ENCODE peak calls at places on chromosomes 11 and 22, in seven cellular contexts. One of them, this sample, is unnamed.
A peak's percentile ranks its signal among the peaks of the same experiment; 100 is the strongest.

GRCh38 chr11:12989428-12990242 is 19.5 kb upstream of the RASSF10 start:
- DNase-seq in mesenchymal stem cell: no peak
- DNase-seq in mesendoderm: peak; percentile 60
- DNase-seq in H1: no peak
- DNase-seq in IMR-90: no peak
- DNase-seq in neuronal stem cell: no peak
- DNase-seq in trophoblast cell: no peak
- DNase-seq in this sample: no peak

GRCh38 chr11:10455637-10456487 is 798 bp downstream of the AMPD3 start:
- DNase-seq in mesendoderm: peak; percentile 89
- DNase-seq in neuronal stem cell: peak; percentile 21
- DNase-seq in trophoblast cell: peak; percentile 68
- DNase-seq in IMR-90: peak; percentile 90
- DNase-seq in H1: no peak
- DNase-seq in mesenchymal stem cell: peak; percentile 91
- DNase-seq in this sample: peak; percentile 66

GRCh38 chr11:113447621-113448310 is 27.4 kb downstream of the DRD2 start:
- DNase-seq in trophoblast cell: no peak
- DNase-seq in mesenchymal stem cell: peak; percentile 71
- DNase-seq in H1: no peak
- DNase-seq in IMR-90: peak; percentile 40
- DNase-seq in mesendoderm: no peak
- DNase-seq in neuronal stem cell: no peak
- DNase-seq in this sample: no peak

GRCh38 chr11:32939046-32939445 is 46.4 kb downstream of the QSER1 start:
- DNase-seq in H1: no peak
- DNase-seq in trophoblast cell: no peak
- DNase-seq in neuronal stem cell: no peak
- DNase-seq in mesenchymal stem cell: peak; percentile 6
- DNase-seq in IMR-90: no peak
- DNase-seq in mesendoderm: no peak
- DNase-seq in this sample: no peak

GRCh38 chr22:36015806-36016519 is 12.7 kb downstream of the RBFOX2 start:
- DNase-seq in IMR-90: no peak
- DNase-seq in mesenchymal stem cell: no peak
- DNase-seq in neuronal stem cell: no peak
- DNase-seq in H1: no peak
- DNase-seq in trophoblast cell: no peak
- DNase-seq in mesendoderm: no peak
- DNase-seq in this sample: no peak

GRCh38 chr11:73980001-73980960 is 2.4 kb downstream of the UCP2 start:
- DNase-seq in IMR-90: peak; percentile 20
- DNase-seq in mesenchymal stem cell: peak; percentile 41
- DNase-seq in trophoblast cell: no peak
- DNase-seq in mesendoderm: peak; percentile 67
- DNase-seq in H1: no peak
- DNase-seq in neuronal stem cell: no peak
- DNase-seq in this sample: peak; percentile 56

GRCh38 chr11:2446590-2447252 is 1.9 kb downstream of the KCNQ1 start:
- DNase-seq in mesenchymal stem cell: no peak
- DNase-seq in H1: no peak
- DNase-seq in neuronal stem cell: no peak
- DNase-seq in trophoblast cell: no peak
- DNase-seq in mesendoderm: no peak
- DNase-seq in IMR-90: no peak
- DNase-seq in this sample: no peak

GRCh38 chr22:25076281-25076680 is 123.4 kb upstream of the CRYBB3 start:
- DNase-seq in trophoblast cell: no peak
- DNase-seq in H1: no peak
- DNase-seq in mesenchymal stem cell: no peak
- DNase-seq in mesendoderm: peak; percentile 32
- DNase-seq in neuronal stem cell: no peak
- DNase-seq in IMR-90: no peak
- DNase-seq in this sample: no peak

GRCh38 chr11:60370811-60371297 is 7.5 kb upstream of the MS4A7 start:
- DNase-seq in IMR-90: no peak
- DNase-seq in H1: no peak
- DNase-seq in mesenchymal stem cell: peak; percentile 69
- DNase-seq in mesendoderm: no peak
- DNase-seq in neuronal stem cell: no peak
- DNase-seq in trophoblast cell: no peak
- DNase-seq in this sample: no peak

GRCh38 chr11:17766590-17766989 is 32.0 kb downstream of the KCNC1 start:
- DNase-seq in H1: no peak
- DNase-seq in trophoblast cell: no peak
- DNase-seq in neuronal stem cell: no peak
- DNase-seq in mesenchymal stem cell: no peak
- DNase-seq in IMR-90: no peak
- DNase-seq in mesendoderm: no peak
- DNase-seq in this sample: peak; percentile 66

GRCh38 chr11:121467965-121468364 is 15.2 kb upstream of the SORL1-AS1 start:
- DNase-seq in mesendoderm: no peak
- DNase-seq in trophoblast cell: no peak
- DNase-seq in mesenchymal stem cell: no peak
- DNase-seq in neuronal stem cell: no peak
- DNase-seq in IMR-90: no peak
- DNase-seq in H1: no peak
- DNase-seq in this sample: no peak

GRCh38 chr11:76671236-76671590 is 666 bp upstream of the LRRC32 start:
- DNase-seq in H1: no peak
- DNase-seq in neuronal stem cell: no peak
- DNase-seq in mesendoderm: no peak
- DNase-seq in trophoblast cell: no peak
- DNase-seq in IMR-90: no peak
- DNase-seq in mesenchymal stem cell: no peak
- DNase-seq in this sample: no peak
- H3K18ac ChIP-seq in H1: no peak overlapping the region
- H3K18ac ChIP-seq in neuronal stem cell: peak overlapping the region; percentile 94
- H3K18ac ChIP-seq in mesendoderm: no peak overlapping the region
- H3K18ac ChIP-seq in trophoblast cell: no peak overlapping the region
- H3K18ac ChIP-seq in IMR-90: no peak overlapping the region
- H3K18ac ChIP-seq in mesenchymal stem cell: no peak overlapping the region
- H3K18ac ChIP-seq in this sample: no peak overlapping the region

DNA sequence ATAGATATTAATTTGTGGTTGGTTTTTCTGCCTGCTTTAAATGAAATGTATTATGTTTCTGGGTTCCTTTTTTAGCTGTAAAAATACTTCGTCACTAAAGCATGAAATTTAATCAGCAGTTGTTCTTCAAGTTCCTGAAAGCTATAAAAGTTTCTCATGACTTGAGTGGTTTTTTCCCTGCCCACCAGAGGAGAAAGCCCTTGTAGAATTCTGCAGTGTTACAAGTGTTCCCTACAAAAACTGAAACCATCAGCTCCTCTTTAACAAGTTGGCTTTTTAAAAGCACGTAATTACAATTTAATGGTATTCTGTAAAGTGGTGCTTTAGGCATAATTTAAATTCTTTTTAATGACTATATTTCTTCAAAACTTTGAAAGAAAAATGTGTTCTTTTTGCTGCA is 56.2 kb downstream of the PANX1 start:
- DNase-seq in IMR-90: no peak
- DNase-seq in mesenchymal stem cell: no peak
- DNase-seq in mesendoderm: no peak
- DNase-seq in trophoblast cell: no peak
- DNase-seq in H1: no peak
- DNase-seq in neuronal stem cell: no peak
- DNase-seq in this sample: no peak
- H3K4me1 ChIP-seq in IMR-90: peaks cover 26% of the 10 kb centered on the region
- H3K4me1 ChIP-seq in mesenchymal stem cell: no peaks in the 10 kb centered on the region
- H3K4me1 ChIP-seq in mesendoderm: peaks cover 2% of the 10 kb centered on the region
- H3K4me1 ChIP-seq in trophoblast cell: no peaks in the 10 kb centered on the region
- H3K4me1 ChIP-seq in H1: peaks cover 13% of the 10 kb centered on the region
- H3K4me1 ChIP-seq in neuronal stem cell: peaks cover 2% of the 10 kb centered on the region
- H3K4me1 ChIP-seq in this sample: peaks cover 2% of the 10 kb centered on the region

GRCh38 chr11:117058761-117059233 is 39.4 kb downstream of the SIK3 start:
- DNase-seq in IMR-90: peak; percentile 68
- DNase-seq in H1: no peak
- DNase-seq in mesendoderm: peak; percentile 76
- DNase-seq in trophoblast cell: no peak
- DNase-seq in mesenchymal stem cell: peak; percentile 56
- DNase-seq in neuronal stem cell: peak; percentile 27
- DNase-seq in this sample: no peak

GRCh38 chr11:117055449-117055848 is 42.8 kb downstream of the SIK3 start:
- DNase-seq in IMR-90: no peak
- DNase-seq in mesendoderm: no peak
- DNase-seq in mesenchymal stem cell: no peak
- DNase-seq in H1: no peak
- DNase-seq in neuronal stem cell: no peak
- DNase-seq in trophoblast cell: no peak
- DNase-seq in this sample: no peak

GRCh38 chr11:117057317-117057716 is 40.9 kb downstream of the SIK3 start:
- DNase-seq in neuronal stem cell: no peak
- DNase-seq in IMR-90: no peak
- DNase-seq in mesenchymal stem cell: no peak
- DNase-seq in mesendoderm: no peak
- DNase-seq in H1: no peak
- DNase-seq in trophoblast cell: no peak
- DNase-seq in this sample: no peak

GRCh38 chr11:117059611-117060010 is 38.6 kb downstream of the SIK3 start:
- DNase-seq in IMR-90: peak; percentile 46
- DNase-seq in H1: no peak
- DNase-seq in mesendoderm: no peak
- DNase-seq in trophoblast cell: peak; percentile 28
- DNase-seq in mesenchymal stem cell: no peak
- DNase-seq in neuronal stem cell: no peak
- DNase-seq in this sample: no peak

GRCh38 chr11:117057727-117058126 is 40.5 kb downstream of the SIK3 start:
- DNase-seq in H1: no peak
- DNase-seq in IMR-90: no peak
- DNase-seq in neuronal stem cell: no peak
- DNase-seq in mesenchymal stem cell: no peak
- DNase-seq in mesendoderm: no peak
- DNase-seq in trophoblast cell: no peak
- DNase-seq in this sample: no peak
- H3K18ac ChIP-seq in H1: no peak overlapping the region
- H3K18ac ChIP-seq in IMR-90: no peak overlapping the region
- H3K18ac ChIP-seq in neuronal stem cell: no peak overlapping the region
- H3K18ac ChIP-seq in mesenchymal stem cell: no peak overlapping the region
- H3K18ac ChIP-seq in mesendoderm: no peak overlapping the region
- H3K18ac ChIP-seq in trophoblast cell: no peak overlapping the region
- H3K18ac ChIP-seq in this sample: no peak overlapping the region

GRCh38 chr11:63595296-63595695 is 18.9 kb downstream of the PLAAT3 start:
- DNase-seq in H1: no peak
- DNase-seq in trophoblast cell: no peak
- DNase-seq in mesendoderm: no peak
- DNase-seq in neuronal stem cell: no peak
- DNase-seq in mesenchymal stem cell: no peak
- DNase-seq in IMR-90: peak; percentile 56
- DNase-seq in this sample: no peak

GRCh38 chr11:63602296-63602695 is 11.9 kb downstream of the PLAAT3 start:
- DNase-seq in mesenchymal stem cell: no peak
- DNase-seq in neuronal stem cell: no peak
- DNase-seq in IMR-90: peak; percentile 80
- DNase-seq in mesendoderm: no peak
- DNase-seq in H1: no peak
- DNase-seq in trophoblast cell: no peak
- DNase-seq in this sample: no peak

GRCh38 chr11:63598556-63598955 is 15.7 kb downstream of the PLAAT3 start:
- DNase-seq in neuronal stem cell: no peak
- DNase-seq in mesendoderm: no peak
- DNase-seq in H1: no peak
- DNase-seq in mesenchymal stem cell: no peak
- DNase-seq in IMR-90: no peak
- DNase-seq in trophoblast cell: no peak
- DNase-seq in this sample: no peak

GRCh38 chr11:63599211-63600122 is 14.8 kb downstream of the PLAAT3 start:
- DNase-seq in mesenchymal stem cell: peak; percentile 23
- DNase-seq in mesendoderm: peak; percentile 23
- DNase-seq in neuronal stem cell: no peak
- DNase-seq in IMR-90: peak; percentile 95
- DNase-seq in H1: no peak
- DNase-seq in trophoblast cell: peak; percentile 92
- DNase-seq in this sample: no peak
- H3K4me1 ChIP-seq in mesenchymal stem cell: peaks cover 21% of the 10 kb centered on the region
- H3K4me1 ChIP-seq in mesendoderm: no peaks in the 10 kb centered on the region
- H3K4me1 ChIP-seq in neuronal stem cell: peaks cover 5% of the 10 kb centered on the region
- H3K4me1 ChIP-seq in IMR-90: peaks cover 10% of the 10 kb centered on the region
- H3K4me1 ChIP-seq in H1: no peaks in the 10 kb centered on the region
- H3K4me1 ChIP-seq in trophoblast cell: no peaks in the 10 kb centered on the region
- H3K4me1 ChIP-seq in this sample: no peaks in the 10 kb centered on the region

GRCh38 chr11:130612291-130612802 is 163.9 kb downstream of the ADAMTS15 start:
- DNase-seq in neuronal stem cell: no peak
- DNase-seq in mesenchymal stem cell: peak; percentile 85
- DNase-seq in mesendoderm: peak; percentile 38
- DNase-seq in IMR-90: peak; percentile 73
- DNase-seq in H1: no peak
- DNase-seq in trophoblast cell: no peak
- DNase-seq in this sample: no peak

GRCh38 chr11:130620566-130620965 is 172.1 kb downstream of the ADAMTS15 start:
- DNase-seq in IMR-90: no peak
- DNase-seq in mesenchymal stem cell: no peak
- DNase-seq in trophoblast cell: no peak
- DNase-seq in neuronal stem cell: no peak
- DNase-seq in H1: no peak
- DNase-seq in mesendoderm: no peak
- DNase-seq in this sample: no peak

GRCh38 chr11:130613396-130613795 is 165.0 kb downstream of the ADAMTS15 start:
- DNase-seq in neuronal stem cell: no peak
- DNase-seq in mesenchymal stem cell: no peak
- DNase-seq in mesendoderm: no peak
- DNase-seq in H1: no peak
- DNase-seq in IMR-90: no peak
- DNase-seq in trophoblast cell: no peak
- DNase-seq in this sample: no peak

GRCh38 chr11:130611791-130612251 is 163.4 kb downstream of the ADAMTS15 start:
- DNase-seq in H1: no peak
- DNase-seq in IMR-90: peak; percentile 88
- DNase-seq in trophoblast cell: peak; percentile 95
- DNase-seq in neuronal stem cell: no peak
- DNase-seq in mesenchymal stem cell: peak; percentile 88
- DNase-seq in mesendoderm: peak; percentile 72
- DNase-seq in this sample: no peak

GRCh38 chr11:130616578-130616977 is 168.1 kb downstream of the ADAMTS15 start:
- DNase-seq in H1: no peak
- DNase-seq in IMR-90: no peak
- DNase-seq in trophoblast cell: no peak
- DNase-seq in neuronal stem cell: no peak
- DNase-seq in mesendoderm: no peak
- DNase-seq in mesenchymal stem cell: no peak
- DNase-seq in this sample: no peak
- H3K18ac ChIP-seq in H1: no peak overlapping the region
- H3K18ac ChIP-seq in IMR-90: no peak overlapping the region
- H3K18ac ChIP-seq in trophoblast cell: no peak overlapping the region
- H3K18ac ChIP-seq in neuronal stem cell: no peak overlapping the region
- H3K18ac ChIP-seq in mesendoderm: no peak overlapping the region
- H3K18ac ChIP-seq in mesenchymal stem cell: no peak overlapping the region
- H3K18ac ChIP-seq in this sample: no peak overlapping the region

DNA sequence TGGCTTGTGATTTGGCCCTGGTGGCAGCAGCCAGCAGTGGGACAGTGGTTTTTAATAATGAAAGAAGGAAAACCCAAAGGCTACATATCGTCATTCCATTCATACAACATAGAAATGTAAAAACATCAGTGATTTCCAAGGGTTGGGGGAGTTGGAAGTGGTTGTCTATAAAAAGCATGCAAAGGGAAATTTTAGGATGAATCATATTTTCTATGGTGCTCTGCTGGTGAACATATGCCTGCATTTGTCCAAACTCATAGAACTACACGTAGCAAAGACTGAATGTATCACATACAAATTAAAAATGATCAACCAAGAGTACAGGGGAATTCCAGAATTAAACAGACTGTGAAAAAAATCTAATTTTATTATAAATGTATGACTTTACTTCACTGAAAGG is 11.1 kb downstream of the OR5B3 start:
- DNase-seq in IMR-90: peak; percentile 71
- DNase-seq in neuronal stem cell: no peak
- DNase-seq in trophoblast cell: no peak
- DNase-seq in H1: no peak
- DNase-seq in mesendoderm: no peak
- DNase-seq in mesenchymal stem cell: no peak
- DNase-seq in this sample: no peak
- H3K4me1 ChIP-seq in IMR-90: peaks cover 13% of the 10 kb centered on the region
- H3K4me1 ChIP-seq in neuronal stem cell: no peaks in the 10 kb centered on the region
- H3K4me1 ChIP-seq in trophoblast cell: peaks cover 2% of the 10 kb centered on the region
- H3K4me1 ChIP-seq in H1: no peaks in the 10 kb centered on the region
- H3K4me1 ChIP-seq in mesendoderm: no peaks in the 10 kb centered on the region
- H3K4me1 ChIP-seq in mesenchymal stem cell: no peaks in the 10 kb centered on the region
- H3K4me1 ChIP-seq in this sample: no peaks in the 10 kb centered on the region

This sample was measured in H9.